ENCODE peak calls at places on chromosomes 7 and 10, in eight cellular contexts. I is sciatic nerve; J is Right ventricle myocardium superior; U is A549; R is Right ventricle myocardium inferior; Y is naive thymus-derived CD8-positive, alpha-beta T cell; H is T-helper 17 cell; N is activated naive CD8-positive, alpha-beta T cell treated with anti-CD3 and anti-CD28 coated beads, Interleukin-2, amount 10 ng/mL, durations not matched to agents 7 days and 5 days. L is an unnamed sample.

GRCh38 chr10:114479307-114479706 is 75.0 kb upstream of the AFAP1L2 start:
- ATAC-seq in I (no peak), J (peak), U (no peak), R (peak), Y (no peak), H (no peak), N (no peak), L (peak)

GRCh38 chr7:64559206-64559605 is 3.7 kb downstream of the ZNF680 start:
- ATAC-seq in I (peak), J (peak), U (no peak), R (no peak), Y (no peak), H (no peak), N (no peak), L (no peak)

GRCh38 chr7:127251458-127252379 is 1.0 kb downstream of the GRM8 start:
- ATAC-seq in I (no peak), J (no peak), U (no peak), R (no peak), Y (no peak), H (no peak), N (no peak), L (peak)

GRCh38 chr7:155380986-155381851 is 76.7 kb upstream of the EN2 start:
- ATAC-seq in I (no peak), J (no peak), U (no peak), R (no peak), Y (no peak), H (no peak), N (no peak), L (peak)

GRCh38 chr10:124688889-124689670 is 55.1 kb downstream of the FAM53B start:
- ATAC-seq in I (no peak), J (peak), U (no peak), R (peak), Y (peak), H (peak), N (peak), L (peak)

GRCh38 chr7:22979251-22979650 is 34.7 kb downstream of the HYCC1 start:
- ATAC-seq in I (no peak), J (no peak), U (no peak), R (no peak), Y (no peak), H (no peak), N (no peak), L (no peak)

GRCh38 chr7:149886018-149886416 is 12.2 kb downstream of the ATP6V0E2 start:
- ATAC-seq in I (no peak), J (no peak), U (no peak), R (no peak), Y (no peak), H (no peak), N (no peak), L (no peak)

GRCh38 chr7:23768022-23768421 is 58.0 kb downstream of the STK31 start:
- ATAC-seq in I (no peak), J (no peak), U (no peak), R (no peak), Y (no peak), H (no peak), N (no peak), L (no peak)

GRCh38 chr10:46992794-46993552 is 81.7 kb downstream of the PTPN20 start:
- ATAC-seq in I (peak), J (peak), U (peak), R (peak), Y (no peak), H (no peak), N (no peak), L (peak)

GRCh38 chr7:29900745-29901144 is 88.9 kb downstream of the SCRN1 start:
- ATAC-seq in I (no peak), J (peak), U (no peak), R (no peak), Y (no peak), H (no peak), N (no peak), L (no peak)

GRCh38 chr10:59362991-59363390 is 642 bp upstream of the FAM13C start:
- ATAC-seq in I (peak), J (peak), U (peak), R (peak), Y (peak), H (peak), N (no peak), L (peak)

GRCh38 chr10:77267703-77268630 is 369.6 kb downstream of the KCNMA1 start:
- ATAC-seq in I (no peak), J (no peak), U (no peak), R (no peak), Y (no peak), H (no peak), N (no peak), L (no peak)

GRCh38 chr7:55018361-55019328 is at the start of gene EGFR:
- ATAC-seq in I (peak), J (peak), U (peak), R (peak), Y (no peak), H (no peak), N (no peak), L (peak)

GRCh38 chr10:89159761-89160160 is 47.4 kb downstream of the CH25H start:
- ATAC-seq in I (no peak), J (no peak), U (no peak), R (no peak), Y (no peak), H (no peak), N (no peak), L (no peak)

GRCh38 chr7:36563706-36564325 is 160.5 kb downstream of the AOAH start:
- ATAC-seq in I (no peak), J (peak), U (no peak), R (no peak), Y (no peak), H (no peak), N (no peak), L (no peak)

GRCh38 chr7:36128448-36129047 is 24.5 kb upstream of the EEPD1 start:
- ATAC-seq in I (peak), J (peak), U (peak), R (peak), Y (no peak), H (no peak), N (no peak), L (peak)

GRCh38 chr10:72226418-72227027 is 10.4 kb upstream of the ASCC1 start:
- ATAC-seq in I (no peak), J (no peak), U (no peak), R (no peak), Y (no peak), H (no peak), N (no peak), L (no peak)

GRCh38 chr10:63671317-63671937 is 150.2 kb downstream of the REEP3 start:
- ATAC-seq in I (peak), J (peak), U (no peak), R (no peak), Y (no peak), H (no peak), N (no peak), L (no peak)

GRCh38 chr7:148921189-148921588 is 37.1 kb upstream of the EZH2 start:
- ATAC-seq in I (no peak), J (no peak), U (peak), R (no peak), Y (peak), H (no peak), N (peak), L (no peak)

GRCh38 chr7:124482229-124482628 is 283.4 kb downstream of the GPR37 start:
- ATAC-seq in I (no peak), J (no peak), U (no peak), R (no peak), Y (no peak), H (no peak), N (no peak), L (no peak)

GRCh38 chr10:7744307-7744706 is 41.2 kb downstream of the ITIH2 start:
- ATAC-seq in I (no peak), J (no peak), U (no peak), R (no peak), Y (no peak), H (no peak), N (no peak), L (no peak)

GRCh38 chr7:2106920-2107319 is 125.8 kb downstream of the MAD1L1 start:
- ATAC-seq in I (no peak), J (no peak), U (no peak), R (no peak), Y (no peak), H (no peak), N (no peak), L (peak)

GRCh38 chr7:156984209-156984891 is 26.1 kb downstream of the MNX1 start:
- ATAC-seq in I (peak), J (peak), U (no peak), R (no peak), Y (no peak), H (no peak), N (no peak), L (no peak)

GRCh38 chr10:67477868-67478267 is 218.1 kb downstream of the CTNNA3 start:
- ATAC-seq in I (no peak), J (no peak), U (no peak), R (no peak), Y (no peak), H (no peak), N (no peak), L (no peak)

GRCh38 chr7:42221304-42221703 is 15.7 kb downstream of the GLI3 start:
- ATAC-seq in I (no peak), J (no peak), U (no peak), R (no peak), Y (no peak), H (no peak), N (no peak), L (no peak)

L was measured in esophagus mucosa.